ENCODE peak calls at places on chromosomes 6 and 20, in four cellular contexts. One of them, this sample, is unnamed.
A peak's percentile ranks its signal among the peaks of the same experiment; 100 is the strongest.

GRCh38 chr6:31797607-31798006 is 2.1 kb upstream of the VARS1 start:
- DNase-seq in HCT116: no peak
- DNase-seq in transverse colon: peak; percentile 28
- DNase-seq in body of pancreas: no peak
- DNase-seq in this sample: no peak

GRCh38 chr6:81938014-81938761 is 185.7 kb upstream of the TENT5A start:
- DNase-seq in HCT116: peak; percentile 96
- DNase-seq in transverse colon: no peak
- DNase-seq in body of pancreas: peak; percentile 59
- DNase-seq in this sample: peak; percentile 94

GRCh38 chr6:150334790-150335783 is 33.7 kb upstream of the IYD start:
- DNase-seq in HCT116: peak; percentile 80
- DNase-seq in transverse colon: peak; percentile 44
- DNase-seq in body of pancreas: peak; percentile 53
- DNase-seq in this sample: peak; percentile 75

GRCh38 chr6:15539722-15540270 is 123.0 kb downstream of the DTNBP1 start:
- DNase-seq in HCT116: no peak
- DNase-seq in transverse colon: no peak
- DNase-seq in body of pancreas: no peak
- DNase-seq in this sample: no peak

GRCh38 chr6:42088101-42088591 is 37.8 kb downstream of the TAF8 start:
- DNase-seq in HCT116: no peak
- DNase-seq in transverse colon: no peak
- DNase-seq in body of pancreas: peak; percentile 50
- DNase-seq in this sample: no peak

GRCh38 chr6:160036331-160036695 is 67.4 kb downstream of the IGF2R start:
- DNase-seq in HCT116: no peak
- DNase-seq in transverse colon: no peak
- DNase-seq in body of pancreas: no peak
- DNase-seq in this sample: no peak

GRCh38 chr20:41983159-41983558 is 365.0 kb upstream of the CHD6 start:
- DNase-seq in HCT116: no peak
- DNase-seq in transverse colon: no peak
- DNase-seq in body of pancreas: no peak
- DNase-seq in this sample: no peak

GRCh38 chr20:44231713-44232468 is 15.2 kb upstream of the GDAP1L1 start:
- DNase-seq in HCT116: no peak
- DNase-seq in transverse colon: no peak
- DNase-seq in body of pancreas: no peak
- DNase-seq in this sample: peak; percentile 27

GRCh38 chr6:2713473-2714358 is 37.0 kb downstream of the MYLK4 start:
- DNase-seq in HCT116: no peak
- DNase-seq in transverse colon: no peak
- DNase-seq in body of pancreas: no peak
- DNase-seq in this sample: no peak

GRCh38 chr6:118894425-118895240 is 681 bp downstream of the ASF1A start:
- DNase-seq in HCT116: no peak
- DNase-seq in transverse colon: peak; percentile 64
- DNase-seq in body of pancreas: peak; percentile 56
- DNase-seq in this sample: peak; percentile 76

GRCh38 chr6:118897386-118897785 is 3.4 kb downstream of the ASF1A start:
- DNase-seq in HCT116: no peak
- DNase-seq in transverse colon: no peak
- DNase-seq in body of pancreas: no peak
- DNase-seq in this sample: peak; percentile 38

GRCh38 chr6:118895241-118895561 is 1.2 kb downstream of the ASF1A start:
- DNase-seq in HCT116: no peak
- DNase-seq in transverse colon: no peak
- DNase-seq in body of pancreas: no peak
- DNase-seq in this sample: peak; percentile 77

GRCh38 chr6:118893882-118894424 is at the start of gene ASF1A:
- DNase-seq in HCT116: peak; percentile 96
- DNase-seq in transverse colon: peak; percentile 97
- DNase-seq in body of pancreas: peak; percentile 98
- DNase-seq in this sample: peak; percentile 98

GRCh38 chr6:118896339-118897136 is 2.6 kb downstream of the ASF1A start:
- DNase-seq in HCT116: peak; percentile 69
- DNase-seq in transverse colon: no peak
- DNase-seq in body of pancreas: no peak
- DNase-seq in this sample: peak; percentile 87
- TF ChIP-seq POLR2A in HCT116: no peak
- TF ChIP-seq POLR2A in transverse colon: no peak
- TF ChIP-seq POLR2A in body of pancreas: no peak
- TF ChIP-seq POLR2A in this sample: peak; percentile 19

GRCh38 chr6:43771858-43772570 is 2.0 kb downstream of the VEGFA start:
- DNase-seq in HCT116: no peak
- DNase-seq in transverse colon: peak; percentile 86
- DNase-seq in body of pancreas: peak; percentile 84
- DNase-seq in this sample: peak; percentile 80

GRCh38 chr6:43772571-43773049 is 2.6 kb downstream of the VEGFA start:
- DNase-seq in HCT116: no peak
- DNase-seq in transverse colon: peak; percentile 43
- DNase-seq in body of pancreas: peak; percentile 66
- DNase-seq in this sample: peak; percentile 64

GRCh38 chr6:43770417-43771209 is 602 bp downstream of the VEGFA start:
- DNase-seq in HCT116: no peak
- DNase-seq in transverse colon: peak; percentile 66
- DNase-seq in body of pancreas: peak; percentile 68
- DNase-seq in this sample: peak; percentile 82

GRCh38 chr6:43769526-43770416 is at the start of gene VEGFA:
- DNase-seq in HCT116: peak; percentile 68
- DNase-seq in transverse colon: peak; percentile 92
- DNase-seq in body of pancreas: peak; percentile 89
- DNase-seq in this sample: peak; percentile 90

DNA sequence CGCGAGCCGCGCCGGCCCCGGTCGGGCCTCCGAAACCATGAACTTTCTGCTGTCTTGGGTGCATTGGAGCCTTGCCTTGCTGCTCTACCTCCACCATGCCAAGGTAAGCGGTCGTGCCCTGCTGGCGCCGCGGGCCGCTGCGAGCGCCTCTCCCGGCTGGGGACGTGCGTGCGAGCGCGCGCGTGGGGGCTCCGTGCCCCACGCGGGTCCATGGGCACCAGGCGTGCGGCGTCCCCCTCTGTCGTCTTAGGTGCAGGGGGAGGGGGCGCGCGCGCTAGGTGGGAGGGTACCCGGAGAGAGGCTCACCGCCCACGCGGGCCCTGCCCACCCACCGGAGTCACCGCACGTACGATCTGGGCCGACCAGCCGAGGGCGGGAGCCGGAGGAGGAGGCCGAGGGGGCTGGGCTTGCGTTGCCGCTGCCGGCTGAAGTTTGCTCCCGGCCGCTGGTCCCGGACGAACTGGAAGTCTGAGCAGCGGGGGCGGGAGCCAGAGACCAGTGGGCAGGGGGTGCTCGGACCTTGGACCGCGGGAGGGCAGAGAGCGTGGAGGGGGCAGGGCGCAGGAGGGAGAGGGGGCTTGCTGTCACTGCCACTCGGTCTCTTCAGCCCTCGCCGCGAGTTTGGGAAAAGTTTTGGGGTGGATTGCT is 1.3 kb downstream of the VEGFA start:
- DNase-seq in HCT116: no peak
- DNase-seq in transverse colon: peak; percentile 78
- DNase-seq in body of pancreas: peak; percentile 80
- DNase-seq in this sample: peak; percentile 83
- TF ChIP-seq POLR2A in HCT116: no peak
- TF ChIP-seq POLR2A in transverse colon: peak; percentile 79
- TF ChIP-seq POLR2A in body of pancreas: peak; percentile 44
- TF ChIP-seq POLR2A in this sample: peak; percentile 26

DNA sequence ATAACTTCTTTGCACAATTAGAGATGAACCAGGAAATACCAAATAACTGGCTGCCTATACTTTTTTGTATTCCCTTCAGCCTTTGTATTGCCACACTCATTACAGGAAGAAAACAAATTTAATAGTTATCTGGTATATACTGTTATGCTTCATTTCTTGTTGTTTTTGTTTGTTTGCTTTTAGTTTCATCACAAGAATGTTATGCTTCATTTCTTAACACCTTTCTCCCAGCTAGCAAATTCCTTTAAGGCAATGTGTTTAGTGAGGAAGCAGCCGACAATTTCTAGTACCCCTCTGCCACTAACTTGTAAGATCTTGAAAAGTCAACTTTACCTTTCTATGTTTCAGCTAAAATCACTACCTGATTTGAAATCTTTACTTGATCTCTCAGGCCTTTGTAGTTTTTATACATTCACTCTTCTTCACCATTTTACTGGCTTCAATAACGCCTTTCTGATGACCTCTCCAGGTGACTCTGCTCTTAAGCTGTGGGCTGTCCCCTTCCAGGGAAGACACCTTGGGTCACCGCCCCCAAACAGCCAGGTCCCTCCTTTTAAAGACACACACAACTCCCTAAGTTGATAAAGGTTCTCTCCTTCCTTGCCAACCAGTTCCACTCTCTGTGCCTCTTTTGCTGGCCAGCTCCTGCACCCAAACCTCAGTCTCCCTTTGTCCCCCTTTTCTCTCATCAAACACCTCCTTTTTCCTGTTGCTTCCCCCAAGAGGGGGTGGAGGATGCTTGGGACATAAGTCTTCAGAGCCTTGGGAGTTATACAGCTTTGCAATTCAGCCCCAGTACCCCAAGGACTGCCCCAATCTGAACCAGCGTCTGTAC is 1.2 kb downstream of the NCOA6 start:
- DNase-seq in HCT116: peak; percentile 82
- DNase-seq in transverse colon: peak; percentile 89
- DNase-seq in body of pancreas: peak; percentile 82
- DNase-seq in this sample: peak; percentile 90
- TF ChIP-seq POLR2A in HCT116: peak; percentile 75
- TF ChIP-seq POLR2A in transverse colon: peak; percentile 96
- TF ChIP-seq POLR2A in body of pancreas: no peak
- TF ChIP-seq POLR2A in this sample: peak; percentile 71

GRCh38 chr6:20403080-20403765 is 1.5 kb downstream of the E2F3 start:
- DNase-seq in HCT116: peak; percentile 80
- DNase-seq in transverse colon: peak; percentile 92
- DNase-seq in body of pancreas: peak; percentile 71
- DNase-seq in this sample: peak; percentile 93

GRCh38 chr6:20403766-20404640 is 2.3 kb downstream of the E2F3 start:
- DNase-seq in HCT116: peak; percentile 12
- DNase-seq in transverse colon: peak; percentile 22
- DNase-seq in body of pancreas: no peak
- DNase-seq in this sample: peak; percentile 86

GRCh38 chr6:20400476-20401402 is 940 bp upstream of the E2F3 start:
- DNase-seq in HCT116: peak; percentile 84
- DNase-seq in transverse colon: peak; percentile 57
- DNase-seq in body of pancreas: no peak
- DNase-seq in this sample: peak; percentile 68

GRCh38 chr6:20401403-20402180 is at the start of gene E2F3:
- DNase-seq in HCT116: peak; percentile 100
- DNase-seq in transverse colon: peak; percentile 100
- DNase-seq in body of pancreas: peak; percentile 100
- DNase-seq in this sample: peak; percentile 100

DNA sequence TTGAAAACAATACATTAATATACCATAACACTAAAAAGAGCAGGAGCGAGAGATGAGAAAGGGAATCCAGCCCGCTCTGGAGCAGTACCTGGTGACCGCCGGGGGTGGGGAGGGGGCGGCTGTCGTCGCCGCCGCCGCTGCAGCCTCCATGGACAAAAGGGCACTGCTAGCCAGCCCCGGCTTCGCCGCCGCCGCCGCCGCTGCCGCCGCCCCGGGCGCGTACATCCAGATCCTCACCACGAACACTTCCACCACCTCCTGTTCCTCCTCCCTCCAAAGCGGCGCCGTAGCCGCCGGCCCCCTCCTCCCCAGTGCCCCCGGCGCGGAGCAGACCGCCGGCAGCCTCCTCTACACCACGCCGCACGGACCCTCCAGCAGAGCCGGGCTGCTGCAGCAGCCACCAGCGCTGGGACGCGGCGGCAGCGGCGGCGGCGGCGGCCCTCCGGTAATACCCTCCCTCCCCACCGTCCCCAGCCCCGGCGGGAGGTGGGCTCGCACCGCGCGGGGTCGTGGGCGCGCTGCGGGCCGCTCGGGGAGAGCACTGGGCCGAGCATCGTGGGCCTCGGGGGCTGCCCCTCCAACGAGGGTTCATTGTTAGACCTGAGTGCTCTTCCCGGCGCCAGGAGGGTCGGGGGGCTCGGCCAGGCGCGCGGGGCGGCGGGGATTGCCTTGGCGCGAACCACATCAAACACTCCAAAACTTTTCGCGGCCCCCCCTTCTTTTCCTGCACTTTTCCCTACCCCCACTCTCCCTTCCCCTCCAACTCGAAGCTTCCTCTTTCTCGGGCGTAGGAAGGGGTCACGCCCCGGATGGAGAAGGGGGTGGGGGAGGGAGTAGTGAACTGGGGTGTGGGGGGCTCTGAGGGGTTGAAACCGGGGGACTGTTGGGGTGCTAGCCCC is 751 bp downstream of the E2F3 start:
- DNase-seq in HCT116: peak; percentile 12
- DNase-seq in transverse colon: peak; percentile 51
- DNase-seq in body of pancreas: peak; percentile 16
- DNase-seq in this sample: peak; percentile 74
- TF ChIP-seq POLR2A in HCT116: peak; percentile 30
- TF ChIP-seq POLR2A in transverse colon: no peak
- TF ChIP-seq POLR2A in body of pancreas: no peak
- TF ChIP-seq POLR2A in this sample: no peak

GRCh38 chr20:32987044-32987825 is 17.0 kb downstream of the SUN5 start:
- DNase-seq in HCT116: no peak
- DNase-seq in transverse colon: no peak
- DNase-seq in body of pancreas: no peak
- DNase-seq in this sample: no peak
- TF ChIP-seq POLR2A in HCT116: no peak
- TF ChIP-seq POLR2A in transverse colon: no peak
- TF ChIP-seq POLR2A in body of pancreas: no peak
- TF ChIP-seq POLR2A in this sample: no peak

This sample was measured in erythroblast.